ENCODE peak calls at places on chromosomes 16 and 17, in five cellular contexts. One of them, this sample, is unnamed.

GRCh38 chr16:65658339-65659275 is 536.7 kb upstream of the CDH11 start:
- DNase-seq in NCI-H1930: no peak
- DNase-seq in tibial nerve: no peak
- DNase-seq in endodermal cell: peak; percentile 50
- DNase-seq in NCI-H748 treated with DMSO at 0.1 percent for 48 hours: no peak
- DNase-seq in this sample: no peak

GRCh38 chr17:18156171-18156975 is 27.3 kb upstream of the ALKBH5 start:
- DNase-seq in NCI-H1930: no peak
- DNase-seq in tibial nerve: no peak
- DNase-seq in endodermal cell: no peak
- DNase-seq in NCI-H748 treated with DMSO at 0.1 percent for 48 hours: no peak
- DNase-seq in this sample: no peak

GRCh38 chr17:37176683-37177082 is 199.1 kb upstream of the C17orf78 start:
- DNase-seq in NCI-H1930: no peak
- DNase-seq in tibial nerve: no peak
- DNase-seq in endodermal cell: no peak
- DNase-seq in NCI-H748 treated with DMSO at 0.1 percent for 48 hours: no peak
- DNase-seq in this sample: no peak

GRCh38 chr17:71409712-71410111 is 711.1 kb upstream of the SOX9 start:
- DNase-seq in NCI-H1930: no peak
- DNase-seq in tibial nerve: no peak
- DNase-seq in endodermal cell: no peak
- DNase-seq in NCI-H748 treated with DMSO at 0.1 percent for 48 hours: no peak
- DNase-seq in this sample: no peak

GRCh38 chr16:5012887-5013286 is 20.8 kb downstream of the NAGPA start:
- DNase-seq in NCI-H1930: no peak
- DNase-seq in tibial nerve: no peak
- DNase-seq in endodermal cell: no peak
- DNase-seq in NCI-H748 treated with DMSO at 0.1 percent for 48 hours: no peak
- DNase-seq in this sample: no peak

GRCh38 chr17:49343273-49343672 is 18.8 kb downstream of the ZNF652 start:
- DNase-seq in NCI-H1930: no peak
- DNase-seq in tibial nerve: no peak
- DNase-seq in endodermal cell: no peak
- DNase-seq in NCI-H748 treated with DMSO at 0.1 percent for 48 hours: no peak
- DNase-seq in this sample: no peak

GRCh38 chr16:57630402-57630787 is 2.0 kb downstream of the ADGRG1 start:
- DNase-seq in NCI-H1930: no peak
- DNase-seq in tibial nerve: no peak
- DNase-seq in endodermal cell: peak; percentile 89
- DNase-seq in NCI-H748 treated with DMSO at 0.1 percent for 48 hours: no peak
- DNase-seq in this sample: no peak

GRCh38 chr17:73096866-73097265 is 4.4 kb upstream of the SLC39A11 start:
- DNase-seq in NCI-H1930: no peak
- DNase-seq in tibial nerve: no peak
- DNase-seq in endodermal cell: no peak
- DNase-seq in NCI-H748 treated with DMSO at 0.1 percent for 48 hours: no peak
- DNase-seq in this sample: no peak

GRCh38 chr16:18983565-18984424 is at the start of gene TMC7:
- DNase-seq in NCI-H1930: peak; percentile 88
- DNase-seq in tibial nerve: peak; percentile 32
- DNase-seq in endodermal cell: peak; percentile 98
- DNase-seq in NCI-H748 treated with DMSO at 0.1 percent for 48 hours: peak; percentile 33
- DNase-seq in this sample: peak; percentile 89

GRCh38 chr16:52068447-52069074 is 478.4 kb downstream of the TOX3 start:
- DNase-seq in NCI-H1930: peak; percentile 64
- DNase-seq in tibial nerve: no peak
- DNase-seq in endodermal cell: peak; percentile 74
- DNase-seq in NCI-H748 treated with DMSO at 0.1 percent for 48 hours: peak; percentile 72
- DNase-seq in this sample: peak; percentile 61

GRCh38 chr16:78684040-78684611 is 584.7 kb downstream of the WWOX start:
- DNase-seq in NCI-H1930: no peak
- DNase-seq in tibial nerve: peak; percentile 56
- DNase-seq in endodermal cell: no peak
- DNase-seq in NCI-H748 treated with DMSO at 0.1 percent for 48 hours: no peak
- DNase-seq in this sample: no peak

GRCh38 chr16:28898266-28898665 is 20.0 kb downstream of the ATP2A1 start:
- DNase-seq in NCI-H1930: no peak
- DNase-seq in tibial nerve: no peak
- DNase-seq in endodermal cell: no peak
- DNase-seq in NCI-H748 treated with DMSO at 0.1 percent for 48 hours: no peak
- DNase-seq in this sample: no peak

GRCh38 chr16:65767125-65767524 is 599.4 kb upstream of the CDH5 start:
- DNase-seq in NCI-H1930: no peak
- DNase-seq in tibial nerve: no peak
- DNase-seq in endodermal cell: peak; percentile 56
- DNase-seq in NCI-H748 treated with DMSO at 0.1 percent for 48 hours: no peak
- DNase-seq in this sample: peak; percentile 84

GRCh38 chr16:12289175-12290063 is 312.9 kb downstream of the SNX29 start:
- DNase-seq in NCI-H1930: no peak
- DNase-seq in tibial nerve: no peak
- DNase-seq in endodermal cell: no peak
- DNase-seq in NCI-H748 treated with DMSO at 0.1 percent for 48 hours: no peak
- DNase-seq in this sample: no peak

GRCh38 chr17:41494524-41494923 is 4.8 kb upstream of the KRT36 start:
- DNase-seq in NCI-H1930: no peak
- DNase-seq in tibial nerve: no peak
- DNase-seq in endodermal cell: no peak
- DNase-seq in NCI-H748 treated with DMSO at 0.1 percent for 48 hours: no peak
- DNase-seq in this sample: no peak

GRCh38 chr17:78374631-78375274 is 3.7 kb upstream of the PGS1 start:
- DNase-seq in NCI-H1930: no peak
- DNase-seq in tibial nerve: no peak
- DNase-seq in endodermal cell: peak; percentile 87
- DNase-seq in NCI-H748 treated with DMSO at 0.1 percent for 48 hours: no peak
- DNase-seq in this sample: no peak

GRCh38 chr17:21551081-21551881 is 141.0 kb upstream of the KCNJ18 start:
- DNase-seq in NCI-H1930: peak; percentile 46
- DNase-seq in tibial nerve: peak; percentile 74
- DNase-seq in endodermal cell: peak; percentile 77
- DNase-seq in NCI-H748 treated with DMSO at 0.1 percent for 48 hours: peak; percentile 41
- DNase-seq in this sample: peak; percentile 82

GRCh38 chr17:8125196-8125946 is 1.5 kb upstream of the HES7 start:
- DNase-seq in NCI-H1930: peak; percentile 81
- DNase-seq in tibial nerve: peak; percentile 97
- DNase-seq in endodermal cell: peak; percentile 98
- DNase-seq in NCI-H748 treated with DMSO at 0.1 percent for 48 hours: peak; percentile 95
- DNase-seq in this sample: peak; percentile 87

GRCh38 chr16:65376601-65377000 is 254.7 kb upstream of the CDH11 start:
- DNase-seq in NCI-H1930: no peak
- DNase-seq in tibial nerve: no peak
- DNase-seq in endodermal cell: no peak
- DNase-seq in NCI-H748 treated with DMSO at 0.1 percent for 48 hours: no peak
- DNase-seq in this sample: no peak

GRCh38 chr17:10735821-10736220 is 6.0 kb upstream of the TMEM220 start:
- DNase-seq in NCI-H1930: no peak
- DNase-seq in tibial nerve: no peak
- DNase-seq in endodermal cell: no peak
- DNase-seq in NCI-H748 treated with DMSO at 0.1 percent for 48 hours: no peak
- DNase-seq in this sample: no peak

GRCh38 chr16:57694556-57695377 is at the start of gene DRC7:
- DNase-seq in NCI-H1930: peak; percentile 42
- DNase-seq in tibial nerve: no peak
- DNase-seq in endodermal cell: peak; percentile 89
- DNase-seq in NCI-H748 treated with DMSO at 0.1 percent for 48 hours: peak; percentile 42
- DNase-seq in this sample: peak; percentile 65

This sample was measured in SK-N-DZ.